ENCODE peak calls at places on chromosome 12, in seven cellular contexts. Y is HepG2, A is heart left ventricle, Q is lower lobe of right lung, G is HCT116, T is pancreas, B is mucosa of descending colon. H is an unnamed sample.

GRCh38 chr12:57229634-57230380 is at the start of gene SHMT2:
- ATAC-seq in Y (peak; percentile 73), A (peak; percentile 69), Q (peak; percentile 89), G (peak; percentile 80), T (peak; percentile 90), B (peak; percentile 81), H (peak; percentile 84)

GRCh38 chr12:127214196-127214595 is 1052.8 kb upstream of the TMEM132C start:
- ATAC-seq in Y (no peak), A (no peak), Q (no peak), G (no peak), T (no peak), B (no peak), H (no peak)

GRCh38 chr12:124228050-124228711 is 66.7 kb upstream of the RFLNA start:
- ATAC-seq in Y (no peak), A (no peak), Q (no peak), G (no peak), T (no peak), B (no peak), H (no peak)

GRCh38 chr12:97308576-97309198 is 153.9 kb upstream of the RMST start:
- ATAC-seq in Y (no peak), A (no peak), Q (no peak), G (no peak), T (peak; percentile 62), B (peak; percentile 38), H (no peak)

GRCh38 chr12:108826115-108826806 is 31.1 kb downstream of the SSH1 start:
- ATAC-seq in Y (no peak), A (peak; percentile 66), Q (peak; percentile 73), G (no peak), T (peak; percentile 55), B (peak; percentile 38), H (peak; percentile 68)

GRCh38 chr12:5203274-5203673 is 159.6 kb downstream of the KCNA5 start:
- ATAC-seq in Y (no peak), A (no peak), Q (no peak), G (no peak), T (no peak), B (peak; percentile 24), H (no peak)

GRCh38 chr12:13499008-13499407 is 302.5 kb downstream of the EMP1 start:
- ATAC-seq in Y (no peak), A (no peak), Q (no peak), G (no peak), T (no peak), B (no peak), H (peak; percentile 10)

GRCh38 chr12:49109631-49110172 is 945 bp downstream of the LMBR1L start:
- ATAC-seq in Y (peak; percentile 4), A (peak; percentile 6), Q (peak; percentile 8), G (no peak), T (no peak), B (no peak), H (no peak)

GRCh38 chr12:117007618-117008017 is 91.6 kb downstream of the TESC start:
- ATAC-seq in Y (no peak), A (no peak), Q (no peak), G (no peak), T (no peak), B (no peak), H (no peak)

GRCh38 chr12:25263594-25263993 is 12.9 kb upstream of the KRAS start:
- ATAC-seq in Y (no peak), A (no peak), Q (no peak), G (no peak), T (no peak), B (no peak), H (no peak)

GRCh38 chr12:111426341-111427185 is 20.8 kb downstream of the SH2B3 start:
- ATAC-seq in Y (no peak), A (no peak), Q (no peak), G (peak; percentile 60), T (no peak), B (peak; percentile 73), H (no peak)

GRCh38 chr12:72832024-72832423 is 559.9 kb downstream of the TRHDE start:
- ATAC-seq in Y (no peak), A (peak; percentile 45), Q (no peak), G (no peak), T (no peak), B (no peak), H (peak; percentile 46)

GRCh38 chr12:2692156-2692555 is 102.6 kb upstream of the FKBP4 start:
- ATAC-seq in Y (no peak), A (no peak), Q (no peak), G (no peak), T (no peak), B (no peak), H (no peak)

GRCh38 chr12:92747151-92747550 is 44.4 kb downstream of the PLEKHG7 start:
- ATAC-seq in Y (no peak), A (no peak), Q (no peak), G (no peak), T (no peak), B (no peak), H (no peak)

GRCh38 chr12:50174971-50175715 is 8.0 kb upstream of the CERS5 start:
- ATAC-seq in Y (no peak), A (peak; percentile 46), Q (peak; percentile 53), G (peak; percentile 63), T (peak; percentile 78), B (peak; percentile 54), H (no peak)

GRCh38 chr12:116160196-116160595 is 117.3 kb downstream of the MED13L start:
- ATAC-seq in Y (no peak), A (no peak), Q (no peak), G (peak; percentile 80), T (peak; percentile 36), B (no peak), H (no peak)

GRCh38 chr12:51307655-51308593 is 16.1 kb downstream of the BIN2 start:
- ATAC-seq in Y (no peak), A (peak; percentile 36), Q (peak; percentile 96), G (peak; percentile 91), T (peak; percentile 77), B (peak; percentile 98), H (no peak)

DNA sequence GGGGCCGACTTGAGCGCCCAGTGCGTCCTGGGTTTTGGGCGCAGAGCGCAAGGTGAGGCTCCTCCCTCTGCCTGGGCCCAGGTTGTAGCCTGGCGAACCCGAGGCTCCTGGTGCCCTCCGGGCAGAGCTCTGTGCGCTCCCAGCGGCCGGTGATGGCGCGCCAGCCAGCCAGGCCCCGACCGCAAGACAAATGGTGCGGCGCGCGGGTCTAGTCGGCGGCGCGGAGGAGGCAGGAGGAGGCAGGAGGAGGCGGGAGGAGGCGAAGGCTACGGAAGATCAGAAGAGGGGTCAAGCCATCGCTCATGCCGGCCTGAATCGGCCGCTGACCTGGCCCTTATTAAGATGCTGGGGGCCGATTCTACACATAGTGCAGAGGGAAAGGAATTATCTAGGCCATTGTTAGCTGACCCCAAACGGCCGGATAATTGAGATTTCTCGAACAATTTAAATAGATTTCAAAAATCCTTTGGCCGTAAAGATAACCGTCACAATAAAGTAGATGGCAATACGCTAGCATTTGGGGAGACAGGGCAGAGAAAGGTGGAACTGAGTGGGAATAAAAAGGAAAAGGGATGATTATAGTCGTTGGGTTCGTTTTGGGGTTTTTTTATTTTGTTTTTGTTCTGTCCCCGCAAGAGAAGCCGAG is 2.8 kb downstream of the TBX5 start:
- ATAC-seq in Y (no peak), A (peak; percentile 63), Q (peak; percentile 36), G (no peak), T (no peak), B (no peak), H (peak; percentile 59)
- TF ChIP-seq CTCF in Y (no peak), A (peak; percentile 12), Q (no peak), G (no peak), T (no peak), B (no peak), H (peak; percentile 62)

GRCh38 chr12:53939141-53940108 is 794 bp downstream of the HOXC13 start:
- ATAC-seq in Y (peak; percentile 95), A (no peak), Q (peak; percentile 41), G (no peak), T (peak; percentile 52), B (no peak), H (peak; percentile 42)

GRCh38 chr12:53942467-53942997 is 3.9 kb downstream of the HOXC13 start:
- ATAC-seq in Y (no peak), A (no peak), Q (no peak), G (no peak), T (no peak), B (no peak), H (no peak)

GRCh38 chr12:53940448-53941014 is 1.9 kb downstream of the HOXC13 start:
- ATAC-seq in Y (no peak), A (no peak), Q (no peak), G (no peak), T (no peak), B (no peak), H (no peak)

GRCh38 chr12:53941750-53942149 is 3.1 kb downstream of the HOXC13 start:
- ATAC-seq in Y (no peak), A (no peak), Q (no peak), G (no peak), T (no peak), B (no peak), H (no peak)

DNA sequence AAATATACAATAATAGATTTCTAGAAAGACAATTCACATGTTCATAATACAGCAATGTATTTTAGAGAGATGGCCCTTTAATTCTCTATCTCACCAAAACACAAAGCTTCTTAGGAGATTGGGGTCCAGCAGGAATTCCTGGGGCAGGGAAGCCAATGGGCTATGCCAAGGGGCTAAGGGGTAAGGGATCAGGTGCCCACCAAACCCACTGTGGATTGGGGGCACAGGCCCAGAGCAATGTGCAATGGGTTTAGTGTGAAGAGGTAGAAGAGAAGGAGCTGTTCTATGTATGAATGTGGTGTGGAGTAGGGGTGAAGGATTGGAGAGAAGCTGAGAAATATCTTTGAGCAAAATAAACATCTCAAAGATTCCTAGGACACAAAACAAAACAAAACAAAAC is 2.6 kb downstream of the HOXC13 start:
- ATAC-seq in Y (no peak), A (no peak), Q (no peak), G (no peak), T (no peak), B (no peak), H (no peak)
- H3K9me3 ChIP-seq in Y (no peaks in the 10 kb centered on the region), A (no peaks in the 10 kb centered on the region), Q (no peaks in the 10 kb centered on the region), G (no peaks in the 10 kb centered on the region), T (no peaks in the 10 kb centered on the region), B (no peaks in the 10 kb centered on the region), H (no peaks in the 10 kb centered on the region)

GRCh38 chr12:99620159-99620479 is 27.4 kb upstream of the GARIN6 start:
- ATAC-seq in Y (no peak), A (no peak), Q (no peak), G (no peak), T (no peak), B (no peak), H (no peak)

GRCh38 chr12:99618657-99619056 is 28.9 kb upstream of the GARIN6 start:
- ATAC-seq in Y (no peak), A (no peak), Q (no peak), G (no peak), T (no peak), B (no peak), H (no peak)

GRCh38 chr12:99619389-99620158 is 28.0 kb upstream of the GARIN6 start:
- ATAC-seq in Y (peak; percentile 75), A (no peak), Q (peak; percentile 21), G (peak; percentile 92), T (no peak), B (peak; percentile 13), H (no peak)
- TF ChIP-seq CTCF in Y (peak; percentile 68), A (no peak), Q (peak; percentile 50), G (peak; percentile 83), T (no peak), B (no peak), H (no peak)

DNA sequence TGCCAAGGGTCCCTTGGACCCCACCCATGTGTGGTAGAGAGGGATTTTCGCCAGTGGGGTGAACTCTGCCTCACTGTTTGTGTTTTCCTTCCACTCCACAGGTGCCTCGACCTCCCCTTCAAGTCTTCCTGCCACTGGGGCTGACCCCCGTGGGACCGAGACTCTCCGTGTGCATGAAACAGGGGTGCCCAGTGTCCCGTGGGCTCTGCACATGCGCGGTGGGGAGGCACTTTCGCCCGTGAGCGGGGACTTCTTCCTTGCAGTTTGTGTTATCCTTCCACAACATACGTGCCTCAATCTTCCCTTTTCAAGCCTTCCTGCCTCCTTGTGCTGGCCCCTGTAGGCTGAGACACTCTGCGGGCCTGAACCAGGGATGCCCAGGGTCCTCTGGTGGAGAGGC is 362.4 kb downstream of the ALG10 start:
- ATAC-seq in Y (no peak), A (no peak), Q (no peak), G (no peak), T (no peak), B (no peak), H (no peak)
- H3K9me3 ChIP-seq in Y (no peaks in the 10 kb centered on the region), A (no peaks in the 10 kb centered on the region), Q (peaks cover 12% of the 10 kb centered on the region), G (no peaks in the 10 kb centered on the region), T (no peaks in the 10 kb centered on the region), B (peaks cover 98% of the 10 kb centered on the region), H (no peaks in the 10 kb centered on the region)